ENCODE peak calls at places on chromosome 16, in five cellular contexts. J is body of pancreas, P is testis, A is H1, L is uterus. R is an unnamed sample.

GRCh38 chr16:80547145-80547544 is 6.4 kb downstream of the DYNLRB2 start:
- DNase-seq in J (no peak), P (no peak), A (no peak), L (no peak), R (no peak)

GRCh38 chr16:12313902-12314621 is 337.5 kb downstream of the SNX29 start:
- DNase-seq in J (no peak), P (no peak), A (no peak), L (no peak), R (no peak)

GRCh38 chr16:53094013-53094630 is 39.3 kb downstream of the CHD9 start:
- DNase-seq in J (peak), P (no peak), A (no peak), L (no peak), R (peak)

GRCh38 chr16:27316038-27316680 is 2.4 kb downstream of the IL4R start:
- DNase-seq in J (no peak), P (no peak), A (no peak), L (no peak), R (no peak)

GRCh38 chr16:28110479-28110878 is 47.0 kb upstream of the GSG1L start:
- DNase-seq in J (no peak), P (no peak), A (no peak), L (no peak), R (no peak)

GRCh38 chr16:89612415-89612814 is 1.0 kb upstream of the DPEP1 start:
- DNase-seq in J (no peak), P (no peak), A (no peak), L (no peak), R (no peak)

GRCh38 chr16:58125781-58126335 is 3.3 kb downstream of the CFAP20 start:
- DNase-seq in J (no peak), P (no peak), A (no peak), L (no peak), R (no peak)

GRCh38 chr16:4945560-4946502 is 8.9 kb upstream of the PPL start:
- DNase-seq in J (peak), P (no peak), A (no peak), L (peak), R (peak)

GRCh38 chr16:3317315-3317999 is 12.2 kb downstream of the ZNF75A start:
- DNase-seq in J (no peak), P (no peak), A (no peak), L (no peak), R (no peak)

GRCh38 chr16:79845734-79846135 is 245.2 kb upstream of the MAF start:
- DNase-seq in J (no peak), P (no peak), A (no peak), L (no peak), R (no peak)

GRCh38 chr16:83402969-83403368 is 404.8 kb upstream of the HSBP1 start:
- DNase-seq in J (no peak), P (no peak), A (no peak), L (no peak), R (no peak)

GRCh38 chr16:77277571-77277970 is 78.4 kb downstream of the SYCE1L start:
- DNase-seq in J (no peak), P (no peak), A (no peak), L (no peak), R (no peak)

GRCh38 chr16:56836410-56836834 is 28.6 kb upstream of the SLC12A3 start:
- DNase-seq in J (no peak), P (no peak), A (no peak), L (no peak), R (no peak)

GRCh38 chr16:10931133-10931532 is 11.1 kb downstream of the DEXI start:
- DNase-seq in J (no peak), P (no peak), A (no peak), L (no peak), R (no peak)
- TF ChIP-seq POLR2A in J (no peak), P (no peak), A (no peak), L (no peak), R (no peak)

GRCh38 chr16:85513649-85514048 is 99.5 kb upstream of the GSE1 start:
- DNase-seq in J (no peak), P (no peak), A (no peak), L (no peak), R (no peak)
- H3K27ac ChIP-seq in J (peak), P (no peak), A (no peak), L (peak), R (peak)

GRCh38 chr16:31200821-31201510 is 1.6 kb downstream of the PYCARD start:
- DNase-seq in J (no peak), P (no peak), A (no peak), L (no peak), R (no peak)
- TF ChIP-seq POLR2A in J (no peak), P (no peak), A (no peak), L (no peak), R (no peak)

GRCh38 chr16:81918927-81919326 is 92.3 kb downstream of the SDR42E1 start:
- DNase-seq in J (no peak), P (no peak), A (no peak), L (no peak), R (no peak)
- H3K27ac ChIP-seq in J (no peak), P (no peak), A (no peak), L (no peak), R (no peak)

GRCh38 chr16:970766-971581 is at the start of gene LMF1:
- DNase-seq in J (peak), P (peak), A (peak), L (peak), R (peak)
- TF ChIP-seq POLR2A in J (peak), P (no peak), A (no peak), L (no peak), R (peak)

GRCh38 chr16:11101695-11102522 is 154.1 kb downstream of the SOCS1 start:
- DNase-seq in J (no peak), P (no peak), A (no peak), L (no peak), R (no peak)
- H3K27ac ChIP-seq in J (peak), P (no peak), A (no peak), L (peak), R (no peak)

DNA sequence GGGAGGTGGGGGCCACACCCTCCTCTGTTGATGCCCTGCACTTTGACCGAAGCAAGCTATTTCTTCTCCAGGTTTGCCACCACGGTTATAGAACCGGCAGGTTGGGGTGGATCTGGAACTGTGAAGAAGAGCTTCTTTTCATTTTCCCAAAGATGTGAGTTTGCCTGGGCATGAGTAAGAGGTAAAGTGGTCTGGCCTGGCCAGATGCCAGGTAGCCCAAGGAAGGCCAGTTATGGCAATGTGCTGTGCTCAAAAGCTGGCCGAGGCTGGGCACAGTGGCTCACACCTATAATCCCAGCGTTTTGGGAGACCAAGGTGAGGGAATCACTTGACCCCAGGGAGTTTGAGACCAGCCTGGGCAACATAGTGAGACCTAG is 18.7 kb downstream of the ATP6V0D1 start:
- DNase-seq in J (no peak), P (no peak), A (no peak), L (no peak), R (no peak)
- TF ChIP-seq POLR2A in J (no peak), P (no peak), A (no peak), L (no peak), R (no peak)

GRCh38 chr16:1645914-1646525 is 32.1 kb upstream of the JPT2 start:
- DNase-seq in J (no peak), P (no peak), A (no peak), L (no peak), R (peak)
- H3K27ac ChIP-seq in J (no peak), P (no peak), A (no peak), L (no peak), R (peak)

GRCh38 chr16:86994651-86995171 is 322.5 kb downstream of the C16orf95 start:
- DNase-seq in J (no peak), P (no peak), A (no peak), L (no peak), R (no peak)

GRCh38 chr16:86995456-86995855 is 321.7 kb downstream of the C16orf95 start:
- DNase-seq in J (no peak), P (no peak), A (no peak), L (no peak), R (no peak)

GRCh38 chr16:86994215-86994614 is 323.0 kb downstream of the C16orf95 start:
- DNase-seq in J (no peak), P (no peak), A (no peak), L (no peak), R (no peak)

GRCh38 chr16:86992587-86992986 is 324.6 kb downstream of the C16orf95 start:
- DNase-seq in J (no peak), P (no peak), A (no peak), L (no peak), R (no peak)

DNA sequence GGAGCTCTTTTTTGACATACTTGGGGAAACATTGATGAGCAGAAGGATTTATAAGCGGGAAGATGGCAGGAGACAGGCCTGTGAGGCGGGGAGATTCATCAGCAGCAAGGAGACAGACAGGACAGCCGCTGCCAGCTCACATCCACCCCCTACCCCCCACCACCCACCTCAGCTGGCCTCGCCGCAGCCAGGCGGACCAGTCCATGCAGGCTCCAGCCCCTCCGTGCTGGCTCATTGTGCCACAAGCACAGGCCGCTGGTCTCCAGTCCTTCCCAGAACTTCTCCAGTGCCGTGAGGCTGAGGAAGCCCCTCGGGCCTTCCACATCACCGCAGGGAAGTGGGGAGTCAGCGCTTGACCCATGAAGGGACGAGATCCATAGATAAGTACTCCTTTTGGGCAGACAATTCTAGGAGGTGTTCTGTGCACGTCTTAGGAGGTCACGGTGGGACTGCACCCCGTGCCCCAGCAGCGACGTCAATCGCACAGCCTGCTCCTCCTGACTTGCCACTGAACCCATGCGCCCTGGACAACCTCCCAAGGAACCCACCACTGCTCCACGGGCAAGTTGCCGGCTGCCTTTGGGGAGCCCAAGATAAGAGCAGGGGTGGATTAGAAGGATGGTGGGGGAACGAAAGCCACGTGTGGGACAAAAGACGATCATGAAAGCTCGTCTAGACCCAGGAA is 323.6 kb downstream of the C16orf95 start:
- DNase-seq in J (no peak), P (no peak), A (no peak), L (no peak), R (no peak)
- TF ChIP-seq POLR2A in J (no peak), P (no peak), A (no peak), L (no peak), R (no peak)